ENCODE peak calls at places on chromosome 5, in eight cellular contexts. One of them, this sample, is unnamed.

GRCh38 chr5:124452389-124452788 is 294.1 kb downstream of the ZNF608 start:
- DNase-seq in sciatic nerve: no peak
- DNase-seq in DND-41: no peak
- DNase-seq in A172: no peak
- DNase-seq in NCI-H1092: no peak
- DNase-seq in Caki2: no peak
- DNase-seq in fibroblast of mammary gland: no peak
- DNase-seq in breast epithelium: no peak
- DNase-seq in this sample: no peak

GRCh38 chr5:7251127-7251526 is 144.8 kb upstream of the ADCY2 start:
- DNase-seq in sciatic nerve: no peak
- DNase-seq in DND-41: no peak
- DNase-seq in A172: no peak
- DNase-seq in NCI-H1092: no peak
- DNase-seq in Caki2: no peak
- DNase-seq in fibroblast of mammary gland: no peak
- DNase-seq in breast epithelium: no peak
- DNase-seq in this sample: no peak

GRCh38 chr5:104751969-104752368 is 1189.4 kb upstream of the NUDT12 start:
- DNase-seq in sciatic nerve: no peak
- DNase-seq in DND-41: no peak
- DNase-seq in A172: no peak
- DNase-seq in NCI-H1092: no peak
- DNase-seq in Caki2: no peak
- DNase-seq in fibroblast of mammary gland: no peak
- DNase-seq in breast epithelium: no peak
- DNase-seq in this sample: no peak

GRCh38 chr5:125476888-125477585 is 730.6 kb upstream of the ZNF608 start:
- DNase-seq in sciatic nerve: no peak
- DNase-seq in DND-41: no peak
- DNase-seq in A172: peak
- DNase-seq in NCI-H1092: no peak
- DNase-seq in Caki2: no peak
- DNase-seq in fibroblast of mammary gland: no peak
- DNase-seq in breast epithelium: no peak
- DNase-seq in this sample: no peak

GRCh38 chr5:173709761-173710160 is 93.3 kb upstream of the BOD1 start:
- DNase-seq in sciatic nerve: no peak
- DNase-seq in DND-41: no peak
- DNase-seq in A172: no peak
- DNase-seq in NCI-H1092: no peak
- DNase-seq in Caki2: no peak
- DNase-seq in fibroblast of mammary gland: no peak
- DNase-seq in breast epithelium: no peak
- DNase-seq in this sample: no peak

GRCh38 chr5:154475613-154476342 is 2.2 kb downstream of the HAND1 start:
- DNase-seq in sciatic nerve: no peak
- DNase-seq in DND-41: no peak
- DNase-seq in A172: no peak
- DNase-seq in NCI-H1092: no peak
- DNase-seq in Caki2: no peak
- DNase-seq in fibroblast of mammary gland: no peak
- DNase-seq in breast epithelium: no peak
- DNase-seq in this sample: no peak

GRCh38 chr5:172659909-172660628 is 19.0 kb downstream of the NEURL1B start:
- DNase-seq in sciatic nerve: peak
- DNase-seq in DND-41: no peak
- DNase-seq in A172: peak
- DNase-seq in NCI-H1092: peak
- DNase-seq in Caki2: no peak
- DNase-seq in fibroblast of mammary gland: peak
- DNase-seq in breast epithelium: no peak
- DNase-seq in this sample: peak

GRCh38 chr5:93285461-93285860 is 295.6 kb downstream of the NR2F1-AS1 start:
- DNase-seq in sciatic nerve: no peak
- DNase-seq in DND-41: no peak
- DNase-seq in A172: no peak
- DNase-seq in NCI-H1092: no peak
- DNase-seq in Caki2: no peak
- DNase-seq in fibroblast of mammary gland: no peak
- DNase-seq in breast epithelium: no peak
- DNase-seq in this sample: no peak

GRCh38 chr5:37197340-37198050 is 51.7 kb downstream of the CPLANE1 start:
- DNase-seq in sciatic nerve: no peak
- DNase-seq in DND-41: peak
- DNase-seq in A172: peak
- DNase-seq in NCI-H1092: no peak
- DNase-seq in Caki2: no peak
- DNase-seq in fibroblast of mammary gland: peak
- DNase-seq in breast epithelium: no peak
- DNase-seq in this sample: no peak

GRCh38 chr5:1511037-1511436 is 12.7 kb downstream of the LPCAT1 start:
- DNase-seq in sciatic nerve: peak
- DNase-seq in DND-41: peak
- DNase-seq in A172: no peak
- DNase-seq in NCI-H1092: no peak
- DNase-seq in Caki2: no peak
- DNase-seq in fibroblast of mammary gland: no peak
- DNase-seq in breast epithelium: no peak
- DNase-seq in this sample: no peak

GRCh38 chr5:56155085-56155484 is 78.0 kb downstream of the ANKRD55 start:
- DNase-seq in sciatic nerve: no peak
- DNase-seq in DND-41: no peak
- DNase-seq in A172: no peak
- DNase-seq in NCI-H1092: no peak
- DNase-seq in Caki2: no peak
- DNase-seq in fibroblast of mammary gland: no peak
- DNase-seq in breast epithelium: no peak
- DNase-seq in this sample: no peak

GRCh38 chr5:58191451-58191850 is 268.4 kb downstream of the PLK2 start:
- DNase-seq in sciatic nerve: no peak
- DNase-seq in DND-41: no peak
- DNase-seq in A172: no peak
- DNase-seq in NCI-H1092: no peak
- DNase-seq in Caki2: no peak
- DNase-seq in fibroblast of mammary gland: no peak
- DNase-seq in breast epithelium: no peak
- DNase-seq in this sample: no peak

GRCh38 chr5:7397935-7398334 is 2.0 kb downstream of the ADCY2 start:
- DNase-seq in sciatic nerve: no peak
- DNase-seq in DND-41: no peak
- DNase-seq in A172: no peak
- DNase-seq in NCI-H1092: no peak
- DNase-seq in Caki2: no peak
- DNase-seq in fibroblast of mammary gland: no peak
- DNase-seq in breast epithelium: no peak
- DNase-seq in this sample: no peak

GRCh38 chr5:19886123-19886921 is 101.7 kb downstream of the CDH18 start:
- DNase-seq in sciatic nerve: no peak
- DNase-seq in DND-41: no peak
- DNase-seq in A172: peak
- DNase-seq in NCI-H1092: no peak
- DNase-seq in Caki2: peak
- DNase-seq in fibroblast of mammary gland: peak
- DNase-seq in breast epithelium: no peak
- DNase-seq in this sample: peak

GRCh38 chr5:75921011-75921410 is 162.2 kb upstream of the SV2C start:
- DNase-seq in sciatic nerve: no peak
- DNase-seq in DND-41: no peak
- DNase-seq in A172: no peak
- DNase-seq in NCI-H1092: no peak
- DNase-seq in Caki2: no peak
- DNase-seq in fibroblast of mammary gland: no peak
- DNase-seq in breast epithelium: no peak
- DNase-seq in this sample: no peak

GRCh38 chr5:55063220-55063863 is 39.1 kb upstream of the GZMA start:
- DNase-seq in sciatic nerve: no peak
- DNase-seq in DND-41: no peak
- DNase-seq in A172: peak
- DNase-seq in NCI-H1092: no peak
- DNase-seq in Caki2: no peak
- DNase-seq in fibroblast of mammary gland: peak
- DNase-seq in breast epithelium: no peak
- DNase-seq in this sample: no peak

GRCh38 chr5:43312076-43312620 is 1.1 kb downstream of the HMGCS1 start:
- DNase-seq in sciatic nerve: no peak
- DNase-seq in DND-41: no peak
- DNase-seq in A172: no peak
- DNase-seq in NCI-H1092: no peak
- DNase-seq in Caki2: peak
- DNase-seq in fibroblast of mammary gland: no peak
- DNase-seq in breast epithelium: no peak
- DNase-seq in this sample: no peak

GRCh38 chr5:103259705-103260355 is 1.3 kb downstream of the MACIR start:
- DNase-seq in sciatic nerve: no peak
- DNase-seq in DND-41: no peak
- DNase-seq in A172: peak
- DNase-seq in NCI-H1092: no peak
- DNase-seq in Caki2: no peak
- DNase-seq in fibroblast of mammary gland: peak
- DNase-seq in breast epithelium: no peak
- DNase-seq in this sample: peak

GRCh38 chr5:1420211-1421195 is 24.7 kb downstream of the SLC6A3 start:
- DNase-seq in sciatic nerve: no peak
- DNase-seq in DND-41: no peak
- DNase-seq in A172: no peak
- DNase-seq in NCI-H1092: no peak
- DNase-seq in Caki2: no peak
- DNase-seq in fibroblast of mammary gland: no peak
- DNase-seq in breast epithelium: no peak
- DNase-seq in this sample: no peak

GRCh38 chr5:74310386-74310785 is 330.1 kb downstream of the ENC1 start:
- DNase-seq in sciatic nerve: no peak
- DNase-seq in DND-41: no peak
- DNase-seq in A172: peak
- DNase-seq in NCI-H1092: no peak
- DNase-seq in Caki2: no peak
- DNase-seq in fibroblast of mammary gland: peak
- DNase-seq in breast epithelium: no peak
- DNase-seq in this sample: no peak

GRCh38 chr5:154464435-154464834 is 13.6 kb downstream of the HAND1 start:
- DNase-seq in sciatic nerve: no peak
- DNase-seq in DND-41: no peak
- DNase-seq in A172: no peak
- DNase-seq in NCI-H1092: no peak
- DNase-seq in Caki2: no peak
- DNase-seq in fibroblast of mammary gland: no peak
- DNase-seq in breast epithelium: no peak
- DNase-seq in this sample: no peak

GRCh38 chr5:91144491-91145232 is 238.5 kb downstream of the ARRDC3 start:
- DNase-seq in sciatic nerve: no peak
- DNase-seq in DND-41: no peak
- DNase-seq in A172: no peak
- DNase-seq in NCI-H1092: no peak
- DNase-seq in Caki2: no peak
- DNase-seq in fibroblast of mammary gland: no peak
- DNase-seq in breast epithelium: no peak
- DNase-seq in this sample: no peak

GRCh38 chr5:40560470-40560869 is 119.2 kb upstream of the PTGER4 start:
- DNase-seq in sciatic nerve: no peak
- DNase-seq in DND-41: no peak
- DNase-seq in A172: no peak
- DNase-seq in NCI-H1092: no peak
- DNase-seq in Caki2: no peak
- DNase-seq in fibroblast of mammary gland: no peak
- DNase-seq in breast epithelium: no peak
- DNase-seq in this sample: no peak

GRCh38 chr5:73093943-73094342 is 26.4 kb upstream of the TMEM171 start:
- DNase-seq in sciatic nerve: no peak
- DNase-seq in DND-41: no peak
- DNase-seq in A172: peak
- DNase-seq in NCI-H1092: no peak
- DNase-seq in Caki2: peak
- DNase-seq in fibroblast of mammary gland: peak
- DNase-seq in breast epithelium: no peak
- DNase-seq in this sample: no peak

GRCh38 chr5:167049043-167049663 is 1242.3 kb upstream of the WWC1 start:
- DNase-seq in sciatic nerve: no peak
- DNase-seq in DND-41: peak
- DNase-seq in A172: peak
- DNase-seq in NCI-H1092: peak
- DNase-seq in Caki2: peak
- DNase-seq in fibroblast of mammary gland: peak
- DNase-seq in breast epithelium: no peak
- DNase-seq in this sample: peak

GRCh38 chr5:146796911-146797310 is 81.6 kb downstream of the PPP2R2B start:
- DNase-seq in sciatic nerve: no peak
- DNase-seq in DND-41: no peak
- DNase-seq in A172: no peak
- DNase-seq in NCI-H1092: no peak
- DNase-seq in Caki2: no peak
- DNase-seq in fibroblast of mammary gland: no peak
- DNase-seq in breast epithelium: no peak
- DNase-seq in this sample: no peak

GRCh38 chr5:177537389-177538361 is 16.7 kb downstream of the FAM193B start:
- DNase-seq in sciatic nerve: no peak
- DNase-seq in DND-41: no peak
- DNase-seq in A172: peak
- DNase-seq in NCI-H1092: no peak
- DNase-seq in Caki2: peak
- DNase-seq in fibroblast of mammary gland: peak
- DNase-seq in breast epithelium: peak
- DNase-seq in this sample: no peak

GRCh38 chr5:126544087-126544740 is 50.8 kb downstream of the ALDH7A1 start:
- DNase-seq in sciatic nerve: no peak
- DNase-seq in DND-41: peak
- DNase-seq in A172: peak
- DNase-seq in NCI-H1092: no peak
- DNase-seq in Caki2: no peak
- DNase-seq in fibroblast of mammary gland: peak
- DNase-seq in breast epithelium: no peak
- DNase-seq in this sample: peak

GRCh38 chr5:103375356-103375755 is 116.8 kb downstream of the MACIR start:
- DNase-seq in sciatic nerve: no peak
- DNase-seq in DND-41: no peak
- DNase-seq in A172: no peak
- DNase-seq in NCI-H1092: no peak
- DNase-seq in Caki2: no peak
- DNase-seq in fibroblast of mammary gland: peak
- DNase-seq in breast epithelium: no peak
- DNase-seq in this sample: no peak

GRCh38 chr5:93583799-93584530 is 943 bp downstream of the NR2F1 start:
- DNase-seq in sciatic nerve: peak
- DNase-seq in DND-41: peak
- DNase-seq in A172: peak
- DNase-seq in NCI-H1092: peak
- DNase-seq in Caki2: peak
- DNase-seq in fibroblast of mammary gland: peak
- DNase-seq in breast epithelium: no peak
- DNase-seq in this sample: peak

GRCh38 chr5:56176155-56176798 is 56.9 kb downstream of the ANKRD55 start:
- DNase-seq in sciatic nerve: no peak
- DNase-seq in DND-41: no peak
- DNase-seq in A172: no peak
- DNase-seq in NCI-H1092: no peak
- DNase-seq in Caki2: no peak
- DNase-seq in fibroblast of mammary gland: peak
- DNase-seq in breast epithelium: no peak
- DNase-seq in this sample: no peak

GRCh38 chr5:116409591-116410296 is 164.9 kb downstream of the SEMA6A start:
- DNase-seq in sciatic nerve: no peak
- DNase-seq in DND-41: no peak
- DNase-seq in A172: no peak
- DNase-seq in NCI-H1092: no peak
- DNase-seq in Caki2: no peak
- DNase-seq in fibroblast of mammary gland: no peak
- DNase-seq in breast epithelium: no peak
- DNase-seq in this sample: no peak

GRCh38 chr5:81420039-81420667 is 26.2 kb upstream of the ACOT12 start:
- DNase-seq in sciatic nerve: no peak
- DNase-seq in DND-41: no peak
- DNase-seq in A172: peak
- DNase-seq in NCI-H1092: no peak
- DNase-seq in Caki2: peak
- DNase-seq in fibroblast of mammary gland: peak
- DNase-seq in breast epithelium: no peak
- DNase-seq in this sample: peak

GRCh38 chr5:27308151-27308550 is 269.8 kb upstream of the CDH9 start:
- DNase-seq in sciatic nerve: no peak
- DNase-seq in DND-41: no peak
- DNase-seq in A172: peak
- DNase-seq in NCI-H1092: no peak
- DNase-seq in Caki2: peak
- DNase-seq in fibroblast of mammary gland: peak
- DNase-seq in breast epithelium: no peak
- DNase-seq in this sample: peak